ENCODE peak calls at places on chromosomes 13 and 19, in seven cellular contexts. X, G, W, K, F, A and Q are unnamed samples.

GRCh38 chr19:5691205-5691929 is 1.3 kb downstream of the RPL36 start:
- DNase-seq in W (peak), F (no peak), G (peak), X (peak), K (peak), A (peak), Q (peak)

GRCh38 chr19:50046649-50047503 is 21.1 kb downstream of the ZNF473 start:
- DNase-seq in X (peak), F (no peak), G (peak), W (peak), K (peak), A (peak), Q (no peak)

GRCh38 chr13:32745509-32745908 is 159.3 kb downstream of the PDS5B start:
- DNase-seq in W (no peak), G (no peak), F (no peak), A (no peak), X (no peak), K (no peak), Q (no peak)

GRCh38 chr19:15195381-15195964 is 5.3 kb downstream of the NOTCH3 start:
- DNase-seq in F (peak), K (peak), W (peak), X (peak), G (no peak), A (peak), Q (no peak)

GRCh38 chr13:40777166-40777956 is 6.4 kb upstream of the MRPS31 start:
- DNase-seq in K (peak), A (peak), X (peak), W (peak), G (peak), F (no peak), Q (no peak)

GRCh38 chr19:18772620-18773587 is 18.2 kb downstream of the COMP start:
- DNase-seq in X (no peak), K (no peak), F (peak), A (no peak), G (no peak), W (no peak), Q (no peak)

GRCh38 chr13:51222510-51223283 is 499 bp downstream of the FAM124A start:
- DNase-seq in G (peak), X (no peak), A (peak), K (no peak), W (no peak), F (no peak), Q (no peak)

GRCh38 chr13:38024431-38024830 is 154.9 kb upstream of the TRPC4 start:
- DNase-seq in A (peak), K (no peak), F (no peak), X (peak), W (no peak), G (no peak), Q (no peak)

GRCh38 chr13:107835339-107836018 is 379.9 kb downstream of the LIG4 start:
- DNase-seq in A (peak), K (peak), W (peak), X (peak), F (no peak), G (no peak), Q (no peak)

GRCh38 chr13:95326695-95327094 is 25.4 kb upstream of the ABCC4 start:
- DNase-seq in K (no peak), W (no peak), A (no peak), G (no peak), F (no peak), X (no peak), Q (no peak)

GRCh38 chr19:56136362-56136761 is 4.7 kb upstream of the ZNF444 start:
- DNase-seq in A (no peak), W (no peak), G (no peak), F (no peak), X (no peak), K (no peak), Q (no peak)

GRCh38 chr13:33611016-33611805 is 206.7 kb upstream of the RFC3 start:
- DNase-seq in G (peak), W (peak), F (no peak), A (peak), X (peak), K (peak), Q (peak)

GRCh38 chr13:43797869-43798268 is 11.1 kb upstream of the ENOX1 start:
- DNase-seq in G (no peak), W (peak), K (peak), F (no peak), X (peak), A (peak), Q (no peak)

GRCh38 chr19:48419158-48419920 is 25.9 kb downstream of the GRIN2D start:
- DNase-seq in G (no peak), F (no peak), X (peak), W (peak), A (peak), K (peak), Q (no peak)

GRCh38 chr13:27794075-27794691 is 1.9 kb downstream of the GSX1 start:
- DNase-seq in K (no peak), X (no peak), W (no peak), G (no peak), A (no peak), F (no peak), Q (no peak)

GRCh38 chr13:98977568-98978270 is at the start of gene DOCK9:
- DNase-seq in F (no peak), G (peak), A (peak), X (peak), W (peak), K (peak), Q (no peak)

GRCh38 chr13:36839981-36840380 is 21.0 kb downstream of the RFXAP start:
- DNase-seq in G (no peak), A (no peak), W (no peak), F (no peak), X (no peak), K (no peak), Q (no peak)

GRCh38 chr19:48920949-48921348 is 12.6 kb upstream of the DHDH start:
- DNase-seq in A (no peak), F (no peak), G (no peak), X (no peak), W (no peak), K (no peak), Q (no peak)

GRCh38 chr19:15684828-15685227 is 11.9 kb downstream of the CYP4F12 start:
- DNase-seq in X (no peak), G (no peak), F (no peak), K (no peak), A (no peak), W (no peak), Q (no peak)

GRCh38 chr13:75872970-75873369 is 236.8 kb downstream of the LMO7 start:
- DNase-seq in A (no peak), F (no peak), W (no peak), X (no peak), G (no peak), K (no peak), Q (no peak)

GRCh38 chr13:23695711-23696512 is 125.7 kb downstream of the TNFRSF19 start:
- DNase-seq in K (no peak), W (no peak), X (peak), A (no peak), G (no peak), F (no peak), Q (no peak)
- TF ChIP-seq CTCF in K (no peak), W (no peak), X (peak), A (no peak), G (no peak), F (no peak), Q (no peak)

DNA sequence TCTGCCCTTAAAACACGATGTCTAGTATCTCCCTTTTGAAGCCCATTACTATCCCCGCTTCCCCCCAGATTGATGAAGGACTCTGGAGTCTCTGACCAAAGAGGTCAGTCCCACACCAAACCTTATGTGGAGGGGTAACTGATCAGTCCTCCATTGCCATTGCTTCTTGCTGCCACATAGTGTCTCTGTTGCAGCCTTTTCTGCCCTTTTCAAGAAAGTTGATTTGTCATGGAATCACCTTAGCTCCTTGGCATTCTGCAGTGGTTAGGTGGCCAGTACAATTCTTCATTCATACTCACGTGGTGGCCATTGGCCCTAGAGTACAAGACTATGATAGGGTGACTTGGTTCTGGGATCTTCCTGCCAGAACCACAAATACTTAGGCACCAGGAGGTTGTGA is 8.4 kb upstream of the HTR2A start:
- DNase-seq in X (peak), F (no peak), A (peak), W (peak), G (no peak), K (peak), Q (no peak)
- TF ChIP-seq CTCF in X (no peak), F (peak), A (peak), W (peak), G (no peak), K (peak), Q (peak)

DNA sequence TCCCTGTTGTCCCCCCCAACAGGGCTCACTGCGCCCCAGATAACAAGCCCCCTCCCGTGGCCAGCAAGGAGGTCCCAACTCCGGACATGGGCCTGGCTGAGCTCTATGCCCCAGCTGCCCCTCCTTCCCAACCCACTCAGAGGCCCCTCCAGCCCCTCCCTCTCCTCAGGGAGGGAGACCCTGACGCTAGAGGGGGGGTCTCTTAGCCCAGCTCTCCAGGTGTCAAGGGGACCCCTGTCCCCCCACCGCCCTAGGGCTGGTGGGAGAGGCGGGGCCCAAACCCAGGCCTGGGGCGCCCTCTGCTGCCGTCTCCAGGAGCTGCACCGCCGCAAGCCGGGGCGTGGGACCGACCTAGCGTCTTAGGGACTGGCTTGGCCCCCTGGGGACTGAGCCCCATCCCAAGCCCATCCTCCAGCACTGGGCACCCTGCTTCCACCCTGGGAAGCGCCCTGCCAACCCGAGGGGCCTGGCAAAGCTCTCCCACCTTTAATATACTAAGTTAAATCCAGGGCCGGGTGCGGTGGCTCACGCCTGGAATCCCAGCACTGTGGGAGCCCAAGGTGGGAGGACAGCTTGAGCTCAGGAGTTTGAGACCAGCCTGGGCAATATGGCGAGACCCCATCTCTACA is 1.4 kb downstream of the GRIN3B start:
- DNase-seq in W (no peak), K (peak), F (no peak), A (no peak), X (peak), G (no peak), Q (no peak)
- TF ChIP-seq CTCF in W (peak), K (peak), F (peak), A (peak), X (peak), G (peak), Q (peak)

DNA sequence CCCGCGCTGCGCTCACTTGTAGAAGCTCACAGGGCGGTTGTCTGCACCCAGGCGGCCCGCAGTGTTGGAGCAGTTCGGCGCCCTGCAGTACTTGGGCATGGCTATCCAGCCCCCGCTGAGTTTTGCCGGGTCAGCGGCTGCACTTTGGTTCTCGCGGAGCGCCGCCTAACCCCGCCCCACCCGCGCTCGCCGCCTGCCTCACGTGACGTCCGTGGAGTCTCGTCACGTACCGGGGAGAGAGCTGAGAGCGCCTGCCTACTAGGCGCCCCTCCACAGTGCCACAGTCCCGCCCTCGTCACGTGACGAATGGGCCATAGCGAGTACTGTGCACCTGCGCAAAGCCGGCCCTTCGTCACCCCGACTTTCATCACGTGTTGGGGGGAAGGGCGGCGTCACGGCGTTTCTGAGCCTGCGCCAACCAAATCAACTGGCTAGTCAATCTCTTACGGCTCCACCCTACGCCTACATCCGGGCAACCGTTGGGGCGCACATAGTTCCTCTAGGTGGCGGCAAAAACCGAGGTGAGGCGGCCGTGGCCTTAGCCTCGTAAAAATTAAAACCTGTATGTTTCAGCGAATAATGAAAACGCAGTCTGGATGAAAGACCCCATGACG is at the start of gene THAP8:
- DNase-seq in F (peak), W (peak), G (peak), A (peak), X (peak), K (peak), Q (peak)
- TF ChIP-seq CTCF in F (peak), W (peak), G (peak), A (peak), X (peak), K (peak), Q (peak)

DNA sequence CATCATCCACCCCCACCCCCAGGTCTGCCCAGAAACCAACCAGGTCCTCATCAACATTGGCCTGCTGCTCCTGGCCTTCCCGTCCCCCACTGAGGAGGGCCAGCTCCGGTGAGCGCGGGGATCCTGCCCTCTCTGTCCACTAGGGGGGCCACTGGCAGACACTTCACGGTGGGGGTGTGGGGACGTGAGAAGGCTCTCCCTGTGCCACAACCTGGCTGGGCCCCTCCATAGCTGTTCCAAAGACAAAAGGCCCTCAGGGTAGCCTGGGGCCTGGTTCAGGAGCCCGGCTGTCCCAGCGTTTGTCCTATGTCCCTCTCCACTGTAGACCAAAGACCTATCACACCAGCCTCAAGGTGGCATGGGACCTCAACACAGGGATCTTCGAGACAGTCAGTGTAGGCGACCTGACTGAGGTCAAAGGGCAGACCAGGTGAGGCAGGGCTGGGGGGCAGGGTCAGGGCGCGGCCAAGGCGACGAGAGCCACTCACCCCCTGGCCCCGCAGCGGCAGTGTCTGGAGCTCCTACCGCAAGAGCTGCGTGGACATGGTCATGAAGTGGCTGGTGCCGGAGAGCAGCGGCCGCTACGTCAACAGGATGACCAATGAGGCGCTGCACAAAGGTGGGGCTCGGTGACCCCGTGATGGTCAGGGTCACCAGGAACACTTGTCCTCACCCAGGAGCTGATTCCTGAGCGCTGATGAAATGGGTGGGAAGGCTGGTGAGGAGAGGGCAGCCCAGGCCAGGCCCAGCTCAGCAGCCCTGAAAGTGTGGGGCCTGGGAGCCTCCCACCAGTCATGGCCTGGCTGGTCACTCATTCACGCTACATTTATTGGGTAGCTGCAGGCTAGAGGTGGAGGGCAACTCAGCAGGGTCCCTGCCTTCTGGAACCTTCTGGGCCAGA is 7.9 kb downstream of the DCAF15 start:
- DNase-seq in K (no peak), A (no peak), G (no peak), W (no peak), X (no peak), F (no peak), Q (no peak)
- TF ChIP-seq CTCF in K (peak), A (peak), G (no peak), W (peak), X (peak), F (peak), Q (peak)

DNA sequence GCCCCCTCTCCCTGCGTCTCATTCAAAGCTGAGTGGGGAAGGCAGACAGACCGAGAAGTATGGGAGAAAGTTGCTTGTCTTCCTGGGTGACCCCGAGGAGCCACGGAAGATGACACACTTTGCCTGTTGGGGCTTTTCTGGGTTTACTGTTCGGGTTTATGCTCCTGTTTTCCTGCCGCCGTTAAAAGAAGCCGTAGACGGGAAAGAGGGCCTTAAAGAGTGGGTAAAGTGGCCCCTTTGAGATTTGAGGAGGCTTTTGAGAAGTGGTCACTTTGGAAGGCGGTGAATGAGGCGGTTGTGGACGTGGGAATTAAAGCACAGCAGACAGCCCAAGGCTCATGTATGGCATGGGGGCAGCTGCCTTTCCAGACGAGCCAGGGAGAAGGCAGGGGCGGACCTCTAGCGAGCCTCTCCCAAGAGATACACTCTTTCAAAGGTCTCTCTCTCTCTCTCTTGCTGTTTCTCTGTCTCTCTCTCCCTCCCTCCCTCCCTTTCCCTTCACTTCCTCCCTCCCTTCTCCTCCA is 493 bp upstream of the LHFPL6 start:
- DNase-seq in F (no peak), K (peak), G (no peak), X (peak), A (peak), W (peak), Q (no peak)
- TF ChIP-seq CTCF in F (no peak), K (no peak), G (no peak), X (no peak), A (no peak), W (no peak), Q (no peak)

GRCh38 chr13:26628706-26629105 is 71.2 kb downstream of the WASF3 start:
- DNase-seq in G (no peak), X (peak), W (peak), A (peak), F (no peak), K (peak), Q (no peak)

GRCh38 chr13:26624572-26624971 is 67.1 kb downstream of the WASF3 start:
- DNase-seq in X (no peak), K (no peak), F (no peak), A (no peak), W (no peak), G (no peak), Q (no peak)

GRCh38 chr13:26629260-26629659 is 71.8 kb downstream of the WASF3 start:
- DNase-seq in K (no peak), W (no peak), F (no peak), X (peak), G (no peak), A (no peak), Q (no peak)
- TF ChIP-seq CTCF in K (peak), W (no peak), F (no peak), X (no peak), G (no peak), A (peak), Q (peak)

DNA sequence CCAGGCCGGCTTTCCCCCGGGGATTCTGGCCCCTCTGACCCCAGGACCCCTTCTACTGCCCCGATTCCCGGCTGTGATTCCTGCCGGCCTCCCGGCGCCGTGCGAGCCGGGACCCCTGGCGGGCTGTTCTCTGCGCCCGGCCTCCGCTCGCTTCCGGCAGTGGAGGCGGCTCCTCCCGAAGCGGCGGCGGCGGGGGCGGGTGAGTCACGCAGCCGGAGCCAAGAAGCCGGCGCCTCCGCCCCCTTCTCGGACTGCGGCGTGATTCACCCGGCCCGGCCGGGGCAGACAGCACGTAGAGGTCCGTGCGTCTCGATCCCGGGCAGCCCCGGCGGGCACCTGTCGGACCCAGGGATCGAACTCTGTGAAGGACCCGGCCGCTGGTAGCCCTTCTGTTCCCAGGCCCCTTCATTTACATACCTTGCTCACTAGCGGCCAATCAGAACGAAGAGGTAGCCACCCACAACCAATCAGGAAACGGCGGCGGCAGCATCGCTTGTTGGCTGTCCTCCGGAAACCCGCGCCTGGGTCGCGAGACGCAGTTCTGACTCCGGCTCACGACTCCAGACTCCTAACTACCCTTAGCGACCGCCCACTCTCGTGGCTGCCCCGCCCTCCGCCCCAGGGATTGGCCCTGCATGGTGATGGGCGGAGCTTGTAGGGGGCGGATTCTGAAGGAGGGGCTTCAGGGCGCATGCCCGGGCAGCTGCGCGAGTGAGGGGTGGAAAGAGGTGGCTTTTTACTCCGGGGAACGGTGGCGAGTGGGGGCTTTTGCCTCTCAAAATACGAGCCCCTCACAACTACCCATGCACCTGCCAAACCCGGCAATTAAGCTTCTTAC is at the start of gene SERTAD1:
- DNase-seq in X (peak), F (peak), K (peak), G (peak), W (peak), A (peak), Q (peak)
- TF ChIP-seq CTCF in X (peak), F (peak), K (peak), G (peak), W (peak), A (peak), Q (peak)

GRCh38 chr19:29245221-29245620 is 32.3 kb upstream of the UQCRFS1 start:
- DNase-seq in K (peak), G (no peak), X (peak), A (no peak), F (no peak), W (no peak), Q (no peak)

GRCh38 chr19:29247051-29247450 is 34.1 kb upstream of the UQCRFS1 start:
- DNase-seq in K (no peak), X (no peak), A (no peak), G (no peak), F (no peak), W (no peak), Q (no peak)

GRCh38 chr19:29247912-29248311 is 35.0 kb upstream of the UQCRFS1 start:
- DNase-seq in W (no peak), G (no peak), A (no peak), K (no peak), F (no peak), X (no peak), Q (no peak)

GRCh38 chr19:29248332-29248844 is 35.4 kb upstream of the UQCRFS1 start:
- DNase-seq in F (no peak), G (no peak), K (no peak), A (no peak), W (no peak), X (no peak), Q (no peak)
- TF ChIP-seq CTCF in F (no peak), G (no peak), K (no peak), A (no peak), W (no peak), X (no peak), Q (no peak)